ENCODE peak calls at places on chromosomes 3 and 15, in nine cellular contexts. S is heart left ventricle, T is uterus, I is transverse colon, H is NB4, F is thyroid gland, W is body of pancreas, C is adrenal gland, P is tibial nerve. A is an unnamed sample.

GRCh38 chr3:177335728-177336127 is 138.4 kb upstream of the TBL1XR1 start:
- DNase-seq in S (no peak), F (no peak), P (no peak), I (no peak), T (no peak), C (peak; percentile 49), H (peak; percentile 79), W (peak; percentile 21), A (no peak)

GRCh38 chr3:62142280-62142679 is 231.1 kb downstream of the FEZF2 start:
- DNase-seq in F (no peak), P (no peak), H (no peak), C (no peak), W (no peak), S (no peak), T (no peak), I (no peak), A (no peak)

GRCh38 chr15:67506775-67507747 is 13.9 kb upstream of the C15orf61 start:
- DNase-seq in C (no peak), W (no peak), H (peak; percentile 34), S (no peak), P (no peak), I (no peak), F (no peak), T (no peak), A (no peak)

GRCh38 chr3:45994661-45995369 is 809 bp downstream of the FYCO1 start:
- DNase-seq in P (no peak), I (peak; percentile 54), C (peak; percentile 36), S (peak; percentile 28), T (peak; percentile 32), H (peak; percentile 63), W (peak; percentile 36), F (no peak), A (no peak)

GRCh38 chr3:30353711-30354467 is 252.5 kb upstream of the TGFBR2 start:
- DNase-seq in W (peak; percentile 21), P (no peak), T (no peak), F (no peak), I (peak; percentile 27), C (no peak), H (peak; percentile 15), S (no peak), A (no peak)

GRCh38 chr3:171461087-171461917 is 1.1 kb upstream of the TNIK start:
- DNase-seq in F (peak; percentile 54), T (no peak), S (peak; percentile 21), P (peak; percentile 15), W (peak; percentile 57), I (peak; percentile 60), C (peak; percentile 13), H (peak; percentile 78), A (no peak)

GRCh38 chr15:44584162-44584749 is 47.3 kb downstream of the EIF3J start:
- DNase-seq in W (peak; percentile 31), H (peak; percentile 67), T (no peak), S (no peak), I (peak; percentile 49), C (peak; percentile 55), P (no peak), F (peak; percentile 75), A (peak; percentile 48)

GRCh38 chr15:72078887-72079286 is 39.1 kb downstream of the MYO9A start:
- DNase-seq in S (no peak), C (no peak), P (no peak), F (no peak), H (no peak), I (no peak), T (no peak), W (no peak), A (no peak)

GRCh38 chr3:56782900-56783299 is 18.8 kb downstream of the ARHGEF3 start:
- DNase-seq in S (no peak), I (no peak), C (no peak), F (no peak), W (no peak), H (peak; percentile 18), P (no peak), T (no peak), A (no peak)

GRCh38 chr15:51425517-51426033 is 84.1 kb downstream of the GLDN start:
- DNase-seq in S (no peak), T (no peak), F (no peak), C (no peak), P (no peak), H (no peak), I (no peak), W (no peak), A (no peak)

GRCh38 chr3:187025656-187026320 is 95.5 kb downstream of the ST6GAL1 start:
- DNase-seq in C (no peak), T (no peak), I (no peak), W (no peak), F (peak; percentile 38), S (no peak), P (no peak), H (no peak), A (no peak)

GRCh38 chr15:60414016-60414682 is 16.4 kb upstream of the ANXA2 start:
- DNase-seq in H (no peak), C (no peak), S (no peak), F (no peak), P (no peak), W (no peak), T (no peak), I (no peak), A (no peak)

GRCh38 chr3:164465172-164465571 is 613.1 kb downstream of the SI start:
- DNase-seq in C (no peak), I (no peak), T (no peak), F (no peak), S (no peak), P (no peak), W (no peak), H (no peak), A (no peak)

GRCh38 chr3:64218746-64219145 is 6.5 kb downstream of the PRICKLE2 start:
- DNase-seq in S (no peak), F (no peak), I (no peak), T (no peak), W (no peak), H (no peak), C (no peak), P (no peak), A (no peak)

GRCh38 chr15:60090747-60091146 is 86.6 kb downstream of the FOXB1 start:
- DNase-seq in C (no peak), T (no peak), F (no peak), W (no peak), H (no peak), I (no peak), P (no peak), S (no peak), A (no peak)

GRCh38 chr3:14947105-14947885 is at the start of gene NR2C2:
- DNase-seq in W (peak; percentile 89), T (peak; percentile 84), S (peak; percentile 91), C (peak; percentile 88), F (peak; percentile 82), I (peak; percentile 91), H (peak; percentile 88), P (peak; percentile 86), A (peak; percentile 79)

GRCh38 chr3:123285066-123285465 is 83.3 kb downstream of the SEC22A start:
- DNase-seq in W (no peak), S (no peak), H (no peak), C (no peak), F (no peak), I (no peak), T (no peak), P (no peak), A (no peak)

GRCh38 chr15:30905821-30906220 is 2.1 kb downstream of the FAN1 start:
- DNase-seq in T (no peak), C (no peak), S (no peak), I (peak; percentile 43), H (no peak), W (no peak), P (no peak), F (no peak), A (no peak)

DNA sequence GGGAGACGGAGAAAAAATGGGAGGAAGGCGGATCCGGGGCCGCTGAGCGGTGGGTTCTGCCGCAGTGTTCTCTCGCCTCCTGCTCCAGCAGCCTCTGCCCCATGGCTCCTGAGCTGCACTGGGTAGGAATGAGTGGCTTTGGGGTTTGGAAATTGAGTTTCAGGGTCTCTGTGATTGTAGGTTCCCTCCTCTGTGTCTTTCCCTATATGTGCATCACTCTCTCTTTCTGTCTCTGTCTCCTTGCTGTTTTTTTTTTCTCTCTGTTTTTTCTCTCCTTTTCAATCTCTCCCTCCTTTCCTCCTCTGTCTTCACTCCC is 1.9 kb downstream of the GRM7 start:
- DNase-seq in S (no peak), W (no peak), T (no peak), I (no peak), C (no peak), F (no peak), P (no peak), H (no peak), A (no peak)
- TF ChIP-seq POLR2A in S (no peak), W (no peak), T (no peak), I (no peak), C (no peak), F (no peak), P (no peak), H (no peak), A (no peak)

GRCh38 chr3:50321146-50321843 is 1.2 kb downstream of the HYAL2 start:
- DNase-seq in I (peak; percentile 91), T (peak; percentile 88), C (peak; percentile 94), H (peak; percentile 88), W (peak; percentile 93), P (peak; percentile 84), S (peak; percentile 91), F (peak; percentile 90), A (peak; percentile 81)
- TF ChIP-seq POLR2A in I (no peak), T (peak; percentile 72), C (peak; percentile 69), H (peak; percentile 45), W (no peak), P (no peak), S (peak; percentile 76), F (peak; percentile 17), A (peak; percentile 73)

GRCh38 chr15:99733268-99734039 is at the start of gene LYSMD4:
- DNase-seq in T (peak; percentile 99), W (peak; percentile 99), H (peak; percentile 98), P (peak; percentile 98), C (peak; percentile 99), I (peak; percentile 100), S (peak; percentile 99), F (peak; percentile 98), A (peak; percentile 92)
- TF ChIP-seq POLR2A in T (peak; percentile 97), W (peak; percentile 78), H (peak; percentile 80), P (peak; percentile 65), C (peak; percentile 60), I (peak; percentile 56), S (peak; percentile 91), F (peak; percentile 33), A (peak; percentile 63)

GRCh38 chr3:198030125-198030524 is 70.1 kb downstream of the LMLN start:
- DNase-seq in W (no peak), P (no peak), F (no peak), S (no peak), H (peak; percentile 46), I (no peak), C (no peak), T (no peak), A (no peak)

GRCh38 chr3:198032039-198032438 is 72.0 kb downstream of the LMLN start:
- DNase-seq in H (no peak), I (no peak), P (no peak), T (no peak), F (no peak), S (no peak), W (no peak), C (no peak), A (no peak)

GRCh38 chr3:198028718-198029117 is 68.7 kb downstream of the LMLN start:
- DNase-seq in C (no peak), T (no peak), I (no peak), F (no peak), S (no peak), P (no peak), H (no peak), W (no peak), A (no peak)

GRCh38 chr3:198030726-198031125 is 70.7 kb downstream of the LMLN start:
- DNase-seq in C (no peak), P (no peak), W (no peak), F (no peak), H (no peak), I (no peak), S (no peak), T (no peak), A (no peak)

GRCh38 chr3:198032445-198032936 is 72.5 kb downstream of the LMLN start:
- DNase-seq in S (peak; percentile 20), T (no peak), I (no peak), F (no peak), C (peak; percentile 5), W (no peak), P (no peak), H (no peak), A (no peak)
- TF ChIP-seq POLR2A in S (no peak), T (no peak), I (no peak), F (no peak), C (no peak), W (no peak), P (no peak), H (no peak), A (no peak)

A was measured in H54.